ENCODE peak calls at places on chromosomes 6 and 20, in eight cellular contexts. R, D, C, L, U, N, B and V are unnamed samples.

GRCh38 chr20:51354191-51354768 is 188.2 kb downstream of the NFATC2 start:
- DNase-seq in R (peak), D (no peak), C (no peak), L (no peak), U (no peak), N (peak), B (no peak), V (no peak)

GRCh38 chr6:12483712-12484111 is 193.6 kb downstream of the EDN1 start:
- DNase-seq in R (peak), D (no peak), C (peak), L (no peak), U (no peak), N (no peak), B (peak), V (no peak)

GRCh38 chr20:50335105-50335504 is 144.5 kb downstream of the CEBPB start:
- DNase-seq in R (peak), D (no peak), C (peak), L (no peak), U (peak), N (peak), B (no peak), V (no peak)

GRCh38 chr20:40521962-40522361 is 167.1 kb downstream of the MAFB start:
- DNase-seq in R (no peak), D (no peak), C (no peak), L (no peak), U (peak), N (no peak), B (no peak), V (no peak)

GRCh38 chr6:164274510-164274909 is 860.0 kb downstream of the QKI start:
- DNase-seq in R (no peak), D (no peak), C (no peak), L (no peak), U (no peak), N (no peak), B (no peak), V (no peak)

GRCh38 chr6:163935158-163935762 is 520.7 kb downstream of the QKI start:
- DNase-seq in R (peak), D (no peak), C (no peak), L (no peak), U (no peak), N (peak), B (no peak), V (no peak)

GRCh38 chr6:452301-453067 is 60.9 kb downstream of the IRF4 start:
- DNase-seq in R (no peak), D (no peak), C (no peak), L (no peak), U (no peak), N (no peak), B (no peak), V (no peak)

GRCh38 chr6:160730911-160731310 is 28.9 kb downstream of the PLG start:
- DNase-seq in R (no peak), D (no peak), C (no peak), L (no peak), U (no peak), N (no peak), B (no peak), V (no peak)

GRCh38 chr6:121549741-121550140 is 114.3 kb downstream of the GJA1 start:
- DNase-seq in R (no peak), D (no peak), C (no peak), L (no peak), U (no peak), N (no peak), B (no peak), V (no peak)

GRCh38 chr20:46324960-46325703 is 16.8 kb upstream of the CDH22 start:
- DNase-seq in R (peak), D (no peak), C (no peak), L (no peak), U (no peak), N (no peak), B (no peak), V (no peak)

GRCh38 chr20:57951549-57951948 is 241.7 kb upstream of the PMEPA1 start:
- DNase-seq in R (no peak), D (no peak), C (no peak), L (no peak), U (no peak), N (no peak), B (no peak), V (no peak)

GRCh38 chr20:34040300-34041015 is 46.7 kb downstream of the RALY start:
- DNase-seq in R (no peak), D (no peak), C (no peak), L (no peak), U (peak), N (no peak), B (no peak), V (no peak)

GRCh38 chr6:34992353-34992752 is 103.3 kb downstream of the ANKS1A start:
- DNase-seq in R (no peak), D (no peak), C (no peak), L (no peak), U (no peak), N (no peak), B (no peak), V (no peak)

GRCh38 chr20:33014336-33015113 is 7.0 kb downstream of the BPIFB2 start:
- DNase-seq in R (no peak), D (no peak), C (no peak), L (no peak), U (no peak), N (peak), B (no peak), V (no peak)

GRCh38 chr6:167731731-167732422 is 94.8 kb upstream of the AFDN start:
- DNase-seq in R (no peak), D (no peak), C (no peak), L (no peak), U (no peak), N (peak), B (no peak), V (no peak)

GRCh38 chr6:110158479-110158878 is 21.0 kb downstream of the WASF1 start:
- DNase-seq in R (no peak), D (no peak), C (no peak), L (no peak), U (no peak), N (no peak), B (no peak), V (no peak)

GRCh38 chr6:148830614-148831013 is 83.8 kb downstream of the UST start:
- DNase-seq in R (no peak), D (no peak), C (no peak), L (no peak), U (no peak), N (no peak), B (no peak), V (no peak)

GRCh38 chr6:36685198-36685919 is 6.8 kb downstream of the CDKN1A start:
- DNase-seq in R (no peak), D (no peak), C (no peak), L (no peak), U (no peak), N (no peak), B (no peak), V (no peak)

GRCh38 chr6:113927001-113927400 is 43.9 kb downstream of the HDAC2 start:
- DNase-seq in R (peak), D (no peak), C (no peak), L (no peak), U (no peak), N (no peak), B (no peak), V (no peak)

GRCh38 chr20:64138276-64138815 is 25.9 kb upstream of the MYT1 start:
- DNase-seq in R (no peak), D (no peak), C (no peak), L (no peak), U (peak), N (peak), B (no peak), V (no peak)

GRCh38 chr6:73074175-73074574 is 151.1 kb downstream of the KHDC1L start:
- DNase-seq in R (no peak), D (no peak), C (no peak), L (no peak), U (no peak), N (no peak), B (peak), V (no peak)

GRCh38 chr20:56810141-56810540 is 181.0 kb downstream of the TFAP2C start:
- DNase-seq in R (no peak), D (no peak), C (no peak), L (no peak), U (no peak), N (no peak), B (no peak), V (no peak)

GRCh38 chr6:137309078-137309762 is 90.0 kb upstream of the IFNGR1 start:
- DNase-seq in R (peak), D (peak), C (peak), L (peak), U (peak), N (peak), B (no peak), V (peak)

GRCh38 chr6:95216560-95216959 is 360.8 kb upstream of the MANEA start:
- DNase-seq in R (no peak), D (no peak), C (no peak), L (no peak), U (no peak), N (no peak), B (no peak), V (no peak)

GRCh38 chr6:38871745-38872568 is 156.8 kb downstream of the DNAH8 start:
- DNase-seq in R (peak), D (no peak), C (peak), L (peak), U (peak), N (no peak), B (peak), V (peak)

GRCh38 chr20:13868331-13868730 is 83.5 kb downstream of the NDUFAF5 start:
- DNase-seq in R (no peak), D (no peak), C (no peak), L (no peak), U (peak), N (no peak), B (no peak), V (no peak)

GRCh38 chr6:147438758-147439528 is 69.5 kb upstream of the SAMD5 start:
- DNase-seq in R (no peak), D (no peak), C (no peak), L (no peak), U (no peak), N (no peak), B (no peak), V (no peak)

GRCh38 chr20:13105864-13106457 is 97.2 kb downstream of the SPTLC3 start:
- DNase-seq in R (peak), D (no peak), C (peak), L (no peak), U (no peak), N (no peak), B (no peak), V (no peak)

GRCh38 chr20:36988494-36988966 is 37.0 kb upstream of the SAMHD1 start:
- DNase-seq in R (peak), D (no peak), C (no peak), L (no peak), U (no peak), N (no peak), B (no peak), V (no peak)

GRCh38 chr6:41584668-41585205 is 38.6 kb downstream of the FOXP4 start:
- DNase-seq in R (no peak), D (peak), C (no peak), L (peak), U (peak), N (no peak), B (no peak), V (peak)

GRCh38 chr6:139172567-139172966 is 37.7 kb downstream of the HECA start:
- DNase-seq in R (no peak), D (no peak), C (no peak), L (no peak), U (no peak), N (no peak), B (no peak), V (no peak)

GRCh38 chr6:10658910-10659696 is 35.3 kb downstream of the C6orf52 start:
- DNase-seq in R (no peak), D (no peak), C (no peak), L (no peak), U (no peak), N (no peak), B (no peak), V (no peak)

GRCh38 chr6:10662207-10662606 is 32.2 kb downstream of the C6orf52 start:
- DNase-seq in R (no peak), D (no peak), C (no peak), L (no peak), U (no peak), N (no peak), B (no peak), V (no peak)

GRCh38 chr6:10655508-10656055 is 38.8 kb downstream of the C6orf52 start:
- DNase-seq in R (no peak), D (no peak), C (no peak), L (no peak), U (no peak), N (no peak), B (no peak), V (no peak)

GRCh38 chr6:10662742-10663141 is 31.7 kb downstream of the C6orf52 start:
- DNase-seq in R (no peak), D (no peak), C (no peak), L (no peak), U (no peak), N (no peak), B (no peak), V (no peak)

GRCh38 chr6:10659697-10660348 is 34.6 kb downstream of the C6orf52 start:
- DNase-seq in R (no peak), D (no peak), C (no peak), L (no peak), U (no peak), N (peak), B (no peak), V (no peak)
- TF ChIP-seq POLR2AphosphoS5 in R (no peak), D (no peak), C (no peak), L (no peak), U (no peak), N (no peak), B (no peak), V (no peak)

GRCh38 chr6:159595173-159595572 is 97.9 kb downstream of the SOD2 start:
- DNase-seq in R (peak), D (no peak), C (peak), L (no peak), U (peak), N (no peak), B (peak), V (no peak)
- TF ChIP-seq CTCF in R (no peak), D (no peak), C (no peak), L (no peak), U (no peak), N (no peak), B (no peak), V (no peak)

GRCh38 chr6:7051780-7052440 is 55.9 kb upstream of the RREB1 start:
- DNase-seq in R (peak), D (peak), C (no peak), L (peak), U (peak), N (peak), B (no peak), V (peak)

GRCh38 chr6:7052441-7052936 is 55.3 kb upstream of the RREB1 start:
- DNase-seq in R (no peak), D (no peak), C (no peak), L (peak), U (peak), N (peak), B (no peak), V (no peak)

GRCh38 chr6:7050099-7050498 is 57.7 kb upstream of the RREB1 start:
- DNase-seq in R (no peak), D (no peak), C (no peak), L (no peak), U (no peak), N (no peak), B (no peak), V (no peak)

GRCh38 chr6:7053125-7053784 is 54.5 kb upstream of the RREB1 start:
- DNase-seq in R (no peak), D (no peak), C (no peak), L (no peak), U (no peak), N (no peak), B (no peak), V (no peak)

DNA sequence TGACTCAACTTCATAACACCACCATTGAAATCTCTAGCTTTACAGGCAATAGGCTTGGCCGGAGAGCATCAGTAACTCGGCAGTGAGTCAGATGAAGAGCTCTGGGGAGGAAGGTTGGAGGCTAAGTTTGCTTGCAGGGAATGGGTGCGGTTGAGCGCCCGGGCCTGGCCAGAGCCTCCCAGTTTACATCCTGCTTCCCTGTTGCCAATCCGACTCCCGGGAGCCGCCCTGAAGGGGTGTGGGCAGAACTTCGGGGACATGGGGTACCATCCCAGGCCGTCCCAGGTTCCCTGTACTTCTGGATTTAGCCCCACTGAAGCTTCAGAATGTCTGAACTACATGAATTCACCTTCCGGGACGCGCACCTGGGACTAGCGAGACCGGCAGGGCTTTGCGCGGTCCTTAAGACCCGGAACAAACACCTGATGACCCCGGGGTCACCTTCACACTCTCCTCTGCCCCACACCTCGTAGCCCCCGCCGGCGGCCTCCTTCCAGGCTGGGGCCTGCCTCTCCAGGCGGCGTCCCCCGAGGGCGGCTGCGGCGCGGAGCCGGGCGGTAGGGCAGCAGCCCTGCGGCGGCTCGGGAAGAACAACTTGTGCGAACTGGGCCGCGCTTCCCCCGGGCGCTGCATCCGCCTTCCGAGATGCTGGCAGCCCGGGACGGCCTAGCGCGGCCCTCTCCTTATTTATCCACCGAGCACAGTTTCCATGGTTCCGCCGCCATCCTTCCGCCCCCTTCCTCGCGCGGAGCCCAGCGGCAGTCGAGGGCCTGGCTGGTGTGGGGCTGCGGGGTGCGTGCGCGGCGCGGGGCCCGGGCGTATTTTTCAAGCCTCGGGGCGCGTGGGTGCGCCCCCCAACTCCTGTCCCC is 56.6 kb upstream of the RREB1 start:
- DNase-seq in R (peak), D (peak), C (no peak), L (peak), U (peak), N (peak), B (no peak), V (peak)
- TF ChIP-seq POLR2AphosphoS5 in R (no peak), D (no peak), C (no peak), L (peak), U (no peak), N (peak), B (no peak), V (no peak)

GRCh38 chr20:48827880-48828733 is at the start of gene PREX1:
- DNase-seq in R (peak), D (peak), C (no peak), L (peak), U (peak), N (peak), B (no peak), V (peak)
- TF ChIP-seq CTCF in R (no peak), D (no peak), C (no peak), L (no peak), U (peak), N (peak), B (no peak), V (peak)

DNA sequence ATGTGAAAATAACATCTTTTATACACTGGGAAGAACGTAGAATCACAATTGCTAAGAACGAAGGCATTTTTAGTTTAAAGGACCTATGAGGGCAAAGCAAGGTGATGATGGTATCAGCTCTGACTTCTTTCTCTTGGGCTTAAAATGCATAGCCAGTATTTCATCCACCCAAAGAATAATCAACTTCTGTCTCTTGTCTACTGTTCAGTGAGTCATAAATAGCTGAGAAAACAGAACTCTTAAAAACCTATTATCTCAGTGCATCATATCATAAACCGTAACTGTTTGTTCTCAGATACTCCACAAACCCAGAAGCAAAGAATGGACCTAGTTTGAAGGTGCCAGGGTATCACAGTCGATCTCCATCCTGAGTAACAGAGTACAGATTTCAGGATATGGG is 5.2 kb downstream of the PHF10 start:
- DNase-seq in R (no peak), D (no peak), C (no peak), L (no peak), U (no peak), N (no peak), B (no peak), V (no peak)
- TF ChIP-seq POLR2AphosphoS5 in R (no peak), D (no peak), C (no peak), L (no peak), U (no peak), N (no peak), B (no peak), V (no peak)

GRCh38 chr6:42821846-42822245 is 40.0 kb downstream of the BICRAL start:
- DNase-seq in R (no peak), D (no peak), C (no peak), L (no peak), U (no peak), N (no peak), B (no peak), V (no peak)

GRCh38 chr6:42820509-42821340 is 38.9 kb downstream of the BICRAL start:
- DNase-seq in R (no peak), D (no peak), C (no peak), L (no peak), U (no peak), N (no peak), B (no peak), V (no peak)

GRCh38 chr6:42821341-42821668 is 39.5 kb downstream of the BICRAL start:
- DNase-seq in R (no peak), D (no peak), C (no peak), L (no peak), U (no peak), N (no peak), B (no peak), V (no peak)

GRCh38 chr6:42818878-42819277 is 37.0 kb downstream of the BICRAL start:
- DNase-seq in R (no peak), D (no peak), C (no peak), L (no peak), U (no peak), N (no peak), B (no peak), V (no peak)

DNA sequence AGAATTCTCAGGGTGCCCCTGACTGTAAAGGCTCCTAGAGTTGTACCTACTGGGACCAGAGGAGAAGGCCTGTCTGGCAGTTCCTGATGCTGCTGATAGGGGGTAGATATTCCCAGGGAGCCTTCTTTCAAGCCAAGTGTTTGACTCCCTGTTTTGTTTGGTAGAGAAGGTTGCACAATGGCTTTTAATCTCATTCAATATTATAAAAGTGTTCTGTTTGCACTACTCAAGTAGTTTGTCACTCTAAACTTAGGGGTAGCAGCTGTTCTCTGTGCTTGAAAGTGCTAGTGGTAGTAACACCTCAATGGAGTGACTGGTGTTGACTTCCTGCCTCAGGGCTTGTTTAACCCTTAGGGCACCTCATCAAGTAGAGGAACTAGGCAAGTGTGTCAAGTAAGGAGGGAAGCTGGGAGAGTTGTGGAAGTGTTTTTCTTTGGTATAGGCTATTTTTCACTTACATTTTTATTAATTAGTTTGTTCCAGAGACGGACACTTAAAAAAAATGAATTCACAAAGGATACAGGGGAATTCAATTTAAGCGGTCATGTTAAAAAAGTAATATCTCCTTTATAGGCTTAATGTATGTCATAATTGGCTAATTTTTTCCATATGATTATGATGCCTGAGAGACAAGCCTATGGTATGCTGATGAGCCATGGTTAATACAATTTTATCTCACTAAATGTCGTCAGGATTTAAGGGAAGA is 38.1 kb downstream of the BICRAL start:
- DNase-seq in R (no peak), D (no peak), C (no peak), L (no peak), U (peak), N (no peak), B (no peak), V (no peak)
- TF ChIP-seq CTCF in R (no peak), D (no peak), C (peak), L (peak), U (no peak), N (no peak), B (no peak), V (no peak)